ENCODE peak calls at places on chromosomes 16 and 17, in four cellular contexts. S is fibroblast of pulmonary artery, X is heart right ventricle, N is left ventricle myocardium inferior. H is an unnamed sample.

GRCh38 chr17:50063516-50064252 is 7.8 kb downstream of the ITGA3 start:
- DNase-seq in N (no peak), S (no peak), X (no peak), H (peak; percentile 56)

GRCh38 chr17:14775761-14776492 is 475.0 kb downstream of the HS3ST3B1 start:
- DNase-seq in S (peak; percentile 49), N (no peak), X (no peak), H (peak; percentile 51)

GRCh38 chr17:56173958-56174357 is 20.7 kb downstream of the ANKFN1 start:
- DNase-seq in N (no peak), X (no peak), S (no peak), H (peak; percentile 32)

GRCh38 chr17:3788200-3788599 is 12.8 kb downstream of the ITGAE start:
- DNase-seq in N (no peak), S (no peak), X (no peak), H (no peak)

GRCh38 chr17:51676691-51677487 is 416.5 kb downstream of the UTP18 start:
- DNase-seq in X (no peak), S (no peak), N (no peak), H (no peak)

GRCh38 chr16:23768581-23768980 is 13.8 kb downstream of the CHP2 start:
- DNase-seq in X (no peak), S (no peak), N (no peak), H (no peak)

GRCh38 chr16:77898671-77899211 is 110.4 kb downstream of the VAT1L start:
- DNase-seq in N (no peak), X (no peak), S (peak; percentile 17), H (peak; percentile 96)

GRCh38 chr17:75153854-75154194 is 488 bp downstream of the JPT1 start:
- DNase-seq in N (no peak), S (no peak), X (no peak), H (no peak)

GRCh38 chr17:65020284-65020683 is 36.3 kb downstream of the GNA13 start:
- DNase-seq in S (peak; percentile 61), X (no peak), N (no peak), H (peak; percentile 91)

GRCh38 chr16:85641776-85642176 is 28.7 kb downstream of the GSE1 start:
- DNase-seq in S (no peak), X (peak; percentile 66), N (peak; percentile 52), H (peak; percentile 56)

GRCh38 chr16:54320895-54321294 is 34.3 kb upstream of the IRX3 start:
- DNase-seq in S (no peak), N (no peak), X (no peak), H (no peak)

GRCh38 chr17:45429338-45430005 is 3.2 kb downstream of the ARHGAP27 start:
- DNase-seq in S (no peak), X (no peak), N (no peak), H (no peak)

GRCh38 chr17:64077409-64077808 is 52.5 kb downstream of the ERN1 start:
- DNase-seq in X (no peak), S (no peak), N (peak; percentile 23), H (no peak)

GRCh38 chr16:81987121-81987520 is 24.1 kb downstream of the SDR42E1 start:
- DNase-seq in S (no peak), N (no peak), X (no peak), H (no peak)

GRCh38 chr16:64983983-64984382 is 137.9 kb downstream of the CDH11 start:
- DNase-seq in N (no peak), X (peak; percentile 19), S (peak; percentile 90), H (peak; percentile 75)

GRCh38 chr17:69713815-69714214 is 299.3 kb downstream of the MAP2K6 start:
- DNase-seq in X (no peak), N (no peak), S (no peak), H (no peak)

GRCh38 chr16:5361322-5361721 is 263.7 kb upstream of the EEF2KMT start:
- DNase-seq in X (no peak), S (no peak), N (no peak), H (no peak)

GRCh38 chr17:19237389-19238166 is 412 bp downstream of the EPN2 start:
- DNase-seq in X (peak; percentile 40), S (no peak), N (peak; percentile 37), H (no peak)

GRCh38 chr17:49439673-49440571 is 25.2 kb upstream of the PHB1 start:
- DNase-seq in S (no peak), X (no peak), N (no peak), H (peak; percentile 10)

GRCh38 chr17:6138761-6139446 is 68.7 kb downstream of the WSCD1 start:
- DNase-seq in N (no peak), S (no peak), X (no peak), H (no peak)

GRCh38 chr16:85651822-85652430 is 36.8 kb downstream of the GINS2 start:
- DNase-seq in S (no peak), X (peak; percentile 15), N (no peak), H (peak; percentile 9)

GRCh38 chr16:48681520-48681919 is 71.5 kb upstream of the N4BP1 start:
- DNase-seq in N (no peak), S (no peak), X (no peak), H (no peak)

GRCh38 chr16:4506450-4506849 is 30.3 kb downstream of the HMOX2 start:
- DNase-seq in X (no peak), S (peak; percentile 88), N (no peak), H (peak; percentile 85)

GRCh38 chr17:7854078-7854777 is 638 bp upstream of the TMEM88 start:
- DNase-seq in X (peak; percentile 42), S (no peak), N (no peak), H (no peak)

GRCh38 chr17:78706271-78706915 is 75.7 kb downstream of the CYTH1 start:
- DNase-seq in X (no peak), N (no peak), S (no peak), H (no peak)

GRCh38 chr16:83574388-83574787 is 233.4 kb upstream of the HSBP1 start:
- DNase-seq in X (no peak), S (peak; percentile 55), N (no peak), H (peak; percentile 89)

GRCh38 chr16:56988161-56988947 is 1.0 kb upstream of the NLRC5 start:
- DNase-seq in S (no peak), X (no peak), N (no peak), H (peak; percentile 45)

GRCh38 chr16:50151322-50151721 is 1.8 kb upstream of the TENT4B start:
- DNase-seq in N (no peak), X (no peak), S (no peak), H (no peak)

GRCh38 chr16:27720731-27721547 is 171.0 kb downstream of the KATNIP start:
- DNase-seq in S (no peak), X (peak; percentile 31), N (peak; percentile 44), H (no peak)
- H3K4me3 ChIP-seq in S (no peak overlapping the region), X (peak overlapping the region; percentile 8), N (peak overlapping the region; percentile 12), H (no peak overlapping the region)

GRCh38 chr16:79598341-79599181 is 2.0 kb downstream of the MAF start:
- DNase-seq in S (peak; percentile 23), N (peak; percentile 62), X (peak; percentile 62), H (peak; percentile 30)
- TF ChIP-seq CTCF in S (no peak), N (peak; percentile 51), X (peak; percentile 35), H (peak; percentile 5)

DNA sequence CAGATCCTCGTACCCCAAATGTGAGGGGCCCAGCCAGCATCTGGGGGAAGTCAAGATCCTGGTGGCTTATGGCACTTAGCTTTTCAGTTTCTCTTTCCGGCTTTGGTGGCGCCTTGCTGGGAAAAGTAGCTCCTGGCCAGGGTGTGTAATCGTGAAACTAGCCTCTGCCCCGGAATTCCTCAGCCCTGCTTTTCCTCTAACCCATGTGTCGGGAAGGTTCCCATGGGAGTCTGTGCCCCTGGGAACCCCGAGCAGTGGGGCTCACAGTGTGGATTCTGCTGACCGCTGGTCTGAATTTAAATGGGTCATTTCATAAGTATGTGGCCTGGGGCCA is 3.3 kb upstream of the SOCS1 start:
- DNase-seq in S (no peak), X (no peak), N (no peak), H (no peak)
- H3K4me3 ChIP-seq in S (no peak overlapping the region), X (no peak overlapping the region), N (peak overlapping the region; percentile 43), H (peak overlapping the region; percentile 5)

GRCh38 chr17:73482674-73483293 is 161.5 kb downstream of the SDK2 start:
- DNase-seq in N (no peak), S (no peak), X (no peak), H (no peak)

GRCh38 chr17:73481672-73482071 is 162.6 kb downstream of the SDK2 start:
- DNase-seq in N (no peak), X (no peak), S (no peak), H (no peak)

GRCh38 chr17:73482251-73482661 is 162.0 kb downstream of the SDK2 start:
- DNase-seq in X (no peak), N (no peak), S (no peak), H (no peak)

GRCh38 chr17:73489333-73489732 is 154.9 kb downstream of the SDK2 start:
- DNase-seq in S (no peak), N (no peak), X (no peak), H (no peak)

DNA sequence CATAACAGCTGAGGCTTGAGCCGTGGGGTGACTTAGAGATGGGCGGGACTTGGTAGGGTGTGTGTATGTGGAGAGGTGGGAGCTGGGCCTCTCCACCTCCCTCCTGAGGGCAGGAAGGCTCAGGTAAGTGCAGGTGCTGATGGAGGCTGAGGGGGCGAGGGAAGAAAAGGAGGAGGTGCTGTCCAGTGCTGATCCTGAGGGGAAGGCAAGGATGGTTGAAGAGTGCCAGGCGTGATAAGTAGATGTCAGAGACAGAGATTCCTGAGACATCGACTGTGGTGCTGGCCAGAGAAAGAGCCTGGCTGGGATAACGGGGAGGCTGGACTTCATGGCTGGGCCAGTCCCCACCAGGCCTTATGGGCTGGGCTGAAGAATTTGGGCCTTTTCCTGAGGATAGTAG is 159.1 kb downstream of the SDK2 start:
- DNase-seq in N (no peak), S (no peak), X (no peak), H (no peak)
- TF ChIP-seq CTCF in N (no peak), S (no peak), X (no peak), H (no peak)

GRCh38 chr17:81328925-81329278 is 33.8 kb upstream of the SLC38A10 start:
- DNase-seq in S (no peak), X (no peak), N (no peak), H (no peak)
- H3K4me3 ChIP-seq in S (no peak overlapping the region), X (no peak overlapping the region), N (no peak overlapping the region), H (no peak overlapping the region)

GRCh38 chr16:392450-393027 is 4.5 kb upstream of the NME4 start:
- DNase-seq in S (no peak), X (no peak), N (no peak), H (no peak)
- TF ChIP-seq CTCF in S (no peak), X (no peak), N (no peak), H (no peak)

DNA sequence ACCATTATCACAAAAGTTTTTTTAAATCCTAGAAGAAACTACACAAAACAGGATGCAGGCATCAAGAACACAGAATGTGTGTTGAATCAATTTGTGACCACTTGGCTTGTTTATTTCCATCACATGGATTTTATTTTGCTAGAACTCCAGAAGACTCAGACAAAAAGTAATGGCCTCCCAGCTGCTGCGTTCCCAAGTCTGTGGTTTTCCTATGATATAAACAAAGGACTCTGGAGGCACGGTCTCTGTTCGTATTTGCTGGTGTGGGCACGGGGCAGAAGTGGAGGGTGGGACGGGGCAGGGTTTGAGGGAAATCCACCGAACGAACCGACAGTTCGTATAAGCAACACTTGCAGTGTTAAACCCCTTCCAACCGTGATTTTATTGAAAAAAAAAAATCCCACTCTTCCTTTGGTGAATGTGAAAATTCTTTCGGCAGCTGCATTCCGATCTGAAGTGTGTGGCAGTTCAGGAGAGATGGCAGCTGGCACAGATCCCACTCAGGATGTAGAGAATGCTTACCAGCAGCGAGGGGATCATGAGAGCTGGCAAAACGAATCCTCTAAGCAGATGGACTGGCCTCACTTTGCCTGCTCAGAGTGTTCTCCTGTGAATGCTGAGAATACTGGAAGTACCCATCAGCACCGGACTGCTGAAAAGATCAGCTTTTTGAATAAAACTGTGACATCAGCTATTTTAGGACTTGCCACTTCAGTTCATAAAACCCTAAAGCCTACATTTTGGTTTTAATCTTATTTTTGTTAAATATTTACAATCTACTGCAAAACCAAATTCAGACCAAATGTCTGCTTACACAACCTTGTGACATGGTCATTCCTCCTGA is 165.2 kb downstream of the VPS53 start:
- DNase-seq in X (no peak), N (no peak), S (no peak), H (peak; percentile 71)
- H3K4me3 ChIP-seq in X (no peak overlapping the region), N (no peak overlapping the region), S (no peak overlapping the region), H (peak overlapping the region; percentile 41)

GRCh38 chr16:2752035-2752849 is at the start of gene SRRM2:
- DNase-seq in X (peak; percentile 94), N (peak; percentile 96), S (peak; percentile 97), H (peak; percentile 96)
- TF ChIP-seq CTCF in X (no peak), N (no peak), S (no peak), H (no peak)

H was measured in AG10803.